ENCODE peak calls at places on chromosomes 6 and 20, in nine cellular contexts. D, X, S, K, E, I, U, Q and N are unnamed samples.

GRCh38 chr20:12067686-12068085 is 150.0 kb downstream of the BTBD3 start:
- DNase-seq in D (no peak), Q (no peak), K (no peak), X (no peak), E (no peak), S (no peak), I (no peak), U (no peak), N (no peak)

GRCh38 chr6:66508433-66508832 is 801.4 kb upstream of the EYS start:
- DNase-seq in K (no peak), X (no peak), E (no peak), S (no peak), Q (no peak), U (no peak), D (no peak), I (no peak), N (no peak)

GRCh38 chr20:3788685-3789155 is 2.2 kb upstream of the CENPB start:
- DNase-seq in S (no peak), U (no peak), X (peak), D (no peak), I (no peak), K (no peak), E (no peak), Q (no peak), N (no peak)

GRCh38 chr6:7671581-7671980 is 54.3 kb upstream of the BMP6 start:
- DNase-seq in D (no peak), I (no peak), U (no peak), Q (no peak), X (no peak), K (no peak), S (no peak), E (no peak), N (no peak)

GRCh38 chr20:20360464-20360863 is 7.4 kb upstream of the INSM1 start:
- DNase-seq in D (peak), X (no peak), S (peak), U (peak), K (peak), Q (no peak), E (peak), I (peak), N (no peak)

GRCh38 chr20:47610945-47611250 is 109.2 kb downstream of the NCOA3 start:
- DNase-seq in X (no peak), I (no peak), Q (no peak), K (no peak), U (no peak), E (no peak), D (no peak), S (no peak), N (no peak)

GRCh38 chr20:50746138-50746940 is 15.0 kb downstream of the PARD6B start:
- DNase-seq in Q (no peak), K (no peak), X (no peak), S (no peak), I (no peak), D (peak), E (no peak), U (no peak), N (no peak)

GRCh38 chr20:41499961-41500725 is 118.0 kb downstream of the CHD6 start:
- DNase-seq in S (no peak), D (no peak), I (no peak), U (no peak), X (no peak), Q (no peak), E (no peak), K (no peak), N (no peak)

GRCh38 chr6:414447-414846 is 22.9 kb downstream of the IRF4 start:
- DNase-seq in E (no peak), X (no peak), U (peak), D (no peak), K (no peak), S (no peak), Q (no peak), I (no peak), N (no peak)

GRCh38 chr6:131758920-131759319 is 48.1 kb upstream of the CTAGE9 start:
- DNase-seq in X (no peak), E (no peak), Q (no peak), D (no peak), S (no peak), I (no peak), U (no peak), K (no peak), N (no peak)

GRCh38 chr20:43492101-43492500 is 15.4 kb upstream of the L3MBTL1 start:
- DNase-seq in D (no peak), E (no peak), K (peak), I (no peak), Q (no peak), U (no peak), S (no peak), X (no peak), N (no peak)

GRCh38 chr20:43495388-43495787 is 12.1 kb upstream of the L3MBTL1 start:
- DNase-seq in K (no peak), E (no peak), D (no peak), X (no peak), Q (no peak), I (no peak), U (no peak), S (no peak), N (no peak)

DNA sequence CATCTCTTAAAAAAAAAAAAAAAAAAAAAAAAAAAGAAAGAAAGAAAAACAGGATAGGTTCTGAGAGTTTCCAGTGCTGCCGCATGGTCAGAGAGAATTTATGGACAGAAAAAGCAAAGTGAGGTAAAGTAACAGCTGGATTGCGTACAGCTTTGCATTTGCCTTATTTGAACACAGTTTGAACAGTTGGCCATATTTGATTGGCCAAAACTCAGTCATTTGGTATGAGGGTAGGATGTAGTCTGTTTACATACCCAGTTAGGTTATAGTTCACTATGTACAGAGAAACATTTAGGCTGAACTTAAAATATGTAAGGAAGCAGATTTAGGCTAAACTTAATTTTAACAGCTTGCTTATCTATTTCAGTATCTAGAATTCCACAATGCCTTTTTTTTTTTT is 17.5 kb upstream of the L3MBTL1 start:
- DNase-seq in S (no peak), U (no peak), E (no peak), Q (no peak), X (no peak), D (no peak), K (no peak), I (no peak), N (no peak)
- TF ChIP-seq CTCF in S (no peak), U (no peak), E (no peak), Q (no peak), X (no peak), D (no peak), K (no peak), I (no peak), N (no peak)

GRCh38 chr6:89597988-89598387 is 40.6 kb downstream of the LYRM2 start:
- DNase-seq in Q (no peak), I (no peak), S (no peak), U (no peak), E (peak), K (no peak), D (peak), X (no peak), N (no peak)
- TF ChIP-seq CTCF in Q (no peak), I (no peak), S (peak), U (no peak), E (no peak), K (peak), D (peak), X (peak), N (no peak)

GRCh38 chr6:144931172-144932035 is 646.3 kb downstream of the UTRN start:
- DNase-seq in D (peak), X (no peak), U (no peak), Q (no peak), I (no peak), E (no peak), K (peak), S (peak), N (no peak)
- TF ChIP-seq CTCF in D (peak), X (peak), U (peak), Q (peak), I (peak), E (peak), K (peak), S (peak), N (peak)

GRCh38 chr6:53651764-53652401 is 13.7 kb downstream of the KLHL31 start:
- DNase-seq in I (peak), D (peak), S (peak), K (peak), U (peak), Q (peak), E (no peak), X (peak), N (peak)
- TF ChIP-seq CTCF in I (no peak), D (peak), S (peak), K (peak), U (peak), Q (peak), E (peak), X (peak), N (no peak)

GRCh38 chr20:58241766-58242465 is 13.5 kb upstream of the ANKRD60 start:
- DNase-seq in S (no peak), K (no peak), I (no peak), D (no peak), X (no peak), E (no peak), Q (no peak), U (no peak), N (no peak)

GRCh38 chr20:58238490-58238889 is 10.0 kb upstream of the ANKRD60 start:
- DNase-seq in I (no peak), Q (no peak), E (no peak), U (no peak), D (no peak), S (no peak), K (no peak), X (no peak), N (no peak)

GRCh38 chr20:58236612-58237317 is 8.3 kb upstream of the ANKRD60 start:
- DNase-seq in K (peak), S (peak), Q (peak), I (peak), E (no peak), U (peak), X (peak), D (peak), N (peak)

GRCh38 chr20:58237318-58238182 is 9.1 kb upstream of the ANKRD60 start:
- DNase-seq in U (no peak), D (no peak), X (no peak), K (no peak), I (no peak), Q (no peak), E (no peak), S (no peak), N (no peak)

GRCh38 chr20:58239216-58239615 is 10.8 kb upstream of the ANKRD60 start:
- DNase-seq in Q (no peak), U (no peak), X (no peak), E (no peak), S (no peak), I (no peak), K (no peak), D (no peak), N (no peak)
- TF ChIP-seq CTCF in Q (no peak), U (no peak), X (no peak), E (no peak), S (no peak), I (no peak), K (no peak), D (no peak), N (no peak)

GRCh38 chr6:36392621-36393020 is 5.2 kb upstream of the ETV7 start:
- DNase-seq in S (no peak), X (no peak), K (no peak), Q (no peak), U (no peak), I (no peak), D (no peak), E (no peak), N (no peak)
- TF ChIP-seq CTCF in S (no peak), X (no peak), K (no peak), Q (no peak), U (no peak), I (no peak), D (no peak), E (no peak), N (no peak)

GRCh38 chr20:9617940-9618339 is 103.5 kb downstream of the LAMP5 start:
- DNase-seq in E (no peak), U (no peak), K (no peak), Q (no peak), I (no peak), D (peak), S (no peak), X (no peak), N (no peak)
- TF ChIP-seq CTCF in E (peak), U (no peak), K (peak), Q (no peak), I (no peak), D (peak), S (peak), X (peak), N (no peak)

GRCh38 chr6:20789162-20789561 is 254.9 kb downstream of the CDKAL1 start:
- DNase-seq in I (no peak), D (peak), K (no peak), U (no peak), S (no peak), X (no peak), E (no peak), Q (no peak), N (no peak)
- TF ChIP-seq CTCF in I (no peak), D (peak), K (no peak), U (no peak), S (no peak), X (no peak), E (peak), Q (no peak), N (no peak)